ENCODE peak calls at places on chromosomes 2 and 18, in nine cellular contexts. N is stomach, K is HepG2, D is Panc1, X is SK-N-SH, J is HCT116, B is sigmoid colon, F is endothelial cell of umbilical vein, S is HL-60. W is an unnamed sample.

GRCh38 chr2:239879423-239880084 is 145.6 kb downstream of the NDUFA10 start:
- DNase-seq in N (peak), K (no peak), D (no peak), X (peak), J (no peak), B (no peak), F (no peak), S (no peak), W (peak)

GRCh38 chr18:53819671-53820070 is 404.8 kb downstream of the MBD2 start:
- DNase-seq in N (no peak), K (no peak), D (no peak), X (no peak), J (no peak), B (no peak), F (no peak), S (no peak), W (no peak)

GRCh38 chr2:137420744-137421143 is 543.5 kb upstream of the HNMT start:
- DNase-seq in N (no peak), K (peak), D (no peak), X (no peak), J (no peak), B (no peak), F (no peak), S (no peak), W (no peak)

GRCh38 chr2:148046802-148047201 is 25.9 kb downstream of the MBD5 start:
- DNase-seq in N (no peak), K (no peak), D (no peak), X (no peak), J (no peak), B (no peak), F (no peak), S (no peak), W (no peak)

GRCh38 chr2:163794635-163795034 is 58.8 kb upstream of the FIGN start:
- DNase-seq in N (no peak), K (no peak), D (no peak), X (no peak), J (no peak), B (no peak), F (no peak), S (no peak), W (no peak)

GRCh38 chr18:36901277-36901701 is 72.4 kb downstream of the KIAA1328 start:
- DNase-seq in N (no peak), K (no peak), D (no peak), X (no peak), J (no peak), B (no peak), F (peak), S (no peak), W (no peak)

GRCh38 chr2:137957033-137957432 is 7.2 kb upstream of the HNMT start:
- DNase-seq in N (no peak), K (peak), D (no peak), X (no peak), J (no peak), B (no peak), F (no peak), S (no peak), W (no peak)

GRCh38 chr2:59787095-59787494 is 766.4 kb downstream of the BCL11A start:
- DNase-seq in N (no peak), K (no peak), D (no peak), X (no peak), J (no peak), B (no peak), F (no peak), S (no peak), W (no peak)

GRCh38 chr18:42339324-42339723 is 384.3 kb downstream of the PIK3C3 start:
- DNase-seq in N (no peak), K (peak), D (no peak), X (no peak), J (no peak), B (no peak), F (no peak), S (no peak), W (no peak)

DNA sequence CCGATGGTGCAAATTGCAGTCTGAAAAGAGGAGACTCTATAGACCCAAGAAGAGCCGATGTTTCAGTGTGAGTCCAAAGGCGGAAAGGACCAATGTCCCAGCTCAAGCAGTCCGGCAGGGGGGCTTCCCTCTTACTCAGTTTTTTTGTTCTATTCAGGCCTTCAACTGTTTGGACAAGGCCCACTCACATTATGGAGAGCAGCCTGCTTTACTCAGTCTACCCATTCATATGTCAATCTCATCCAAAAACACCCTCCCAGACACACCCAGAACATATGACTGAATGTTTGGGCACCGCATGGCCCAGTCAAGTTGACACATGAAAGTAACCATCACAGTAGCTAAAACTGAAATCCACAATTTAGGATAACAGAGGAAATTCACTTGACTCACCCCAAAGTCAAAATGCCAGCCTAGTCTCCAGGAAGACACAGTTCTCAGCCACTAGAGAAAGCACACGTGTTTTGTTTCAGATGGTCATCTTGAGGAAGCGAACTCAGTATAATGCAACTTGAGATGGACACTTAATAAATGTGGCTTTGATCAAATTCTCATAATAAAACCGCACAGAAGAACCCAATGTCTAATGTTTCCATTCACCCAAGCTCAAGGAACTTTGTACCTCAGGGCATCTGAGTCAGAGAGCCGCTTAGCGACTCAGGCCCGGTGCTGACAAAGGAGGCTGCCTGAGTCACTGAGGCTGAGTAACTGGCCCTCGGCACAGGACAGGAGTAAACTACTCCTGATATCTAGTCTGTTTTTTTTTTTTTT is 2.4 kb downstream of the FHL2 start:
- DNase-seq in N (peak), K (peak), D (peak), X (no peak), J (peak), B (peak), F (peak), S (no peak), W (no peak)
- TF ChIP-seq POLR2AphosphoS5 in N (no peak), K (no peak), D (peak), X (no peak), J (peak), B (no peak), F (peak), S (no peak), W (peak)

GRCh38 chr2:54675738-54676137 is 47.7 kb upstream of the EML6 start:
- DNase-seq in N (peak), K (no peak), D (no peak), X (no peak), J (no peak), B (no peak), F (peak), S (no peak), W (peak)

GRCh38 chr2:54672587-54673456 is 50.6 kb upstream of the EML6 start:
- DNase-seq in N (no peak), K (no peak), D (no peak), X (no peak), J (no peak), B (no peak), F (peak), S (no peak), W (peak)

GRCh38 chr2:54675281-54675680 is 48.2 kb upstream of the EML6 start:
- DNase-seq in N (no peak), K (no peak), D (no peak), X (no peak), J (no peak), B (no peak), F (no peak), S (no peak), W (peak)

GRCh38 chr2:54671875-54672586 is 51.4 kb upstream of the EML6 start:
- DNase-seq in N (no peak), K (peak), D (no peak), X (no peak), J (no peak), B (no peak), F (no peak), S (no peak), W (no peak)

DNA sequence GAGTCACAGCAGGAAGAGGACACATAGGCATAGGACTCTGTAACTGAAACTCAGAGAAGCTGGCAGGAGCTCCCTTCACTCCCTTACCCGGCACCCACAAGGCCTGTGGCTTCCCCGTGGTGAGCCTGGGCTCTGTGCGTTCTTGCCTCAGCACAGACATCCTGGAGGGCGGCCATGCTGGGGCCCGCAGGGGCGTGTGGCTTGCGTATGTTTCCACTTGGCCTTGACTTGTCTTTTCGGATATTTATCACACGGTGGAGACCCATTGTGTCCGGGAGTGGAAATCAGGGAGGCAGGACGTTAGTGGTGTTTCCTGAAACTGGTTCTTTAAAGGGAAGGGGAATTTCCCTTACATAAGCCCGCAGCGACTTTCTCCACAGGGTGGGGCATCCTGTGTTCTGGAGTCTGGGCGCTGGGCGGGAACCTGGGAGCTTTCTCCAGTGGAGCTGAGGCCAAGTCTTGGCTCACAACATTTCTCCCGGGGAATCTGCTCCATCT is 49.9 kb upstream of the EML6 start:
- DNase-seq in N (peak), K (no peak), D (no peak), X (no peak), J (no peak), B (peak), F (peak), S (no peak), W (peak)
- TF ChIP-seq POLR2AphosphoS5 in N (no peak), K (no peak), D (no peak), X (no peak), J (no peak), B (peak), F (peak), S (no peak), W (peak)

GRCh38 chr2:85665264-85665937 is 2.6 kb downstream of the SFTPB start:
- DNase-seq in N (no peak), K (no peak), D (no peak), X (no peak), J (no peak), B (peak), F (no peak), S (no peak), W (no peak)

GRCh38 chr2:85661139-85661858 is 6.7 kb downstream of the SFTPB start:
- DNase-seq in N (no peak), K (no peak), D (no peak), X (no peak), J (no peak), B (peak), F (no peak), S (no peak), W (no peak)

GRCh38 chr2:85660725-85661124 is 7.3 kb downstream of the SFTPB start:
- DNase-seq in N (no peak), K (no peak), D (no peak), X (no peak), J (no peak), B (no peak), F (no peak), S (no peak), W (no peak)

GRCh38 chr2:85663684-85664565 is 4.1 kb downstream of the SFTPB start:
- DNase-seq in N (no peak), K (no peak), D (no peak), X (no peak), J (no peak), B (peak), F (no peak), S (no peak), W (no peak)

DNA sequence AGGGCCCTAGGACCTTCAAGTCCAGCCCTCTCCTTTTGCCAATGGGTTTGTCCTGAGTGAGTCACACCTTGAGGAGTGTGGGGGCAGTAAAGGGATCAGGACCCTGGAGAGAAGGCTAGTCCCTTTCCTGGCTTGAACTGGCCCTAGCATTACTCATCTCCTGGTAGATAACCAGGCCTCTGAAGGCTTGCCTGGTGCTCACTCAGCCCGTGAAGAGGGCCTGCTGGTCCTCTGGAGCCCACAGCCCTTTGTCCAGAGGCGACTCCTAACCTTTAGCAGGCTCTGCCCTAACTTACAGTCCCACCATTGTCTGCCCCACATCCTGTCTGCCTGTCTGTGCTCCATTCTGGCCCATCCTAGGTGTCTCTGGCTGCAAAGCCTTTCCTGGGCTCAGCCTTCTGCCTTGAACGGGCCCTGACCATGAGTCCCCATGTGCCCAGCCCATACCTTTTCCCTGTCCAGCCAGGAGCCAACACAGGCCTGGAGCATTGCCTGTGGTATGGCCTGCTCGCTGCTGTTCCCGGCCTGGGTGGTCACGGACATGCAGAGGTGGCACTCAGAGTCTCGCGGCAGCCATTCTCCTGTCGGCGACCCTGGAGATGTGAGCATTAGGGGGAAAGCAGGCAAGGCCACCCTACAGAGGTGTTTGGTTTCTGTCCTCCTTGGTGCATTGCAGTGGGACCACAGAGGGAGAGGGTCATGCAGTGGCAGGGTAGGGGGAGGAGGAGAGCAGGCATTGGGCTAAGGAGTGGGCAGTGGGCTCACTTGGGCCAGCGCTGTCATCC is 4.9 kb downstream of the SFTPB start:
- DNase-seq in N (no peak), K (peak), D (no peak), X (peak), J (peak), B (peak), F (peak), S (no peak), W (no peak)
- TF ChIP-seq POLR2AphosphoS5 in N (no peak), K (no peak), D (no peak), X (no peak), J (no peak), B (peak), F (peak), S (no peak), W (peak)

GRCh38 chr18:9719421-9719981 is 11.4 kb downstream of the RAB31 start:
- DNase-seq in N (no peak), K (no peak), D (peak), X (no peak), J (peak), B (peak), F (peak), S (no peak), W (no peak)
- TF ChIP-seq POLR2AphosphoS5 in N (no peak), K (no peak), D (no peak), X (no peak), J (peak), B (peak), F (no peak), S (no peak), W (no peak)

W was measured in esophagus muscularis mucosa.